ENCODE peak calls at places on chromosome 4, in four cellular contexts. V is NT2/D1; K is islet precursor cell; H is stimulated activated CD8-positive, alpha-beta memory T cell treated with anti-CD3 and anti-CD28 coated beads, Interleukin-15, amount 100 ng/mL, for 48 hours. W is an unnamed sample.

GRCh38 chr4:11051181-11051580 is 366.6 kb upstream of the CLNK start:
- DNase-seq in H (no peak), V (no peak), K (no peak), W (no peak)

GRCh38 chr4:119313237-119313636 is 8.7 kb downstream of the FABP2 start:
- DNase-seq in K (no peak), V (no peak), H (no peak), W (no peak)

GRCh38 chr4:130576218-130576617 is 1480.3 kb downstream of the C4orf33 start:
- DNase-seq in K (no peak), H (no peak), V (no peak), W (no peak)

GRCh38 chr4:144712775-144713174 is 66.8 kb downstream of the HHIP start:
- DNase-seq in V (no peak), K (no peak), H (no peak), W (no peak)

GRCh38 chr4:173289351-173289725 is 44.8 kb downstream of the HMGB2 start:
- DNase-seq in K (peak), H (no peak), V (no peak), W (no peak)

GRCh38 chr4:184932343-184932742 is 85.9 kb upstream of the HELT start:
- DNase-seq in H (no peak), V (no peak), K (peak), W (no peak)

GRCh38 chr4:37601527-37601926 is 84.6 kb downstream of the RELL1 start:
- DNase-seq in H (no peak), V (no peak), K (no peak), W (no peak)

GRCh38 chr4:89752932-89753598 is 83.9 kb downstream of the SNCA start:
- DNase-seq in H (no peak), V (no peak), K (peak), W (no peak)

GRCh38 chr4:94978904-94979303 is 221.1 kb downstream of the BMPR1B start:
- DNase-seq in V (no peak), H (no peak), K (no peak), W (no peak)

GRCh38 chr4:89784686-89785227 is 52.2 kb downstream of the SNCA start:
- DNase-seq in H (no peak), V (no peak), K (no peak), W (no peak)

GRCh38 chr4:81214144-81214517 is 891 bp downstream of the PRKG2 start:
- DNase-seq in V (no peak), K (no peak), H (no peak), W (no peak)

GRCh38 chr4:181822005-181822375 is 421.2 kb upstream of the TENM3 start:
- DNase-seq in H (no peak), V (no peak), K (no peak), W (peak)

GRCh38 chr4:38424171-38424871 is 239.7 kb upstream of the KLF3 start:
- DNase-seq in K (peak), H (no peak), V (peak), W (no peak)

GRCh38 chr4:181952478-181952877 is 290.7 kb upstream of the TENM3 start:
- DNase-seq in K (peak), H (no peak), V (no peak), W (no peak)

W was measured in head of caudate nucleus.